ENCODE peak calls at places on chromosomes 16 and 17, in five cellular contexts. One of them, this sample, is unnamed.

GRCh38 chr17:77859411-77859810 is 99.1 kb upstream of the TNRC6C start:
- DNase-seq in ACHN: no peak
- DNase-seq in cardiac muscle cell: no peak
- DNase-seq in Daoy: no peak
- DNase-seq in ureter: no peak
- DNase-seq in this sample: no peak

GRCh38 chr16:27999687-28000086 is 63.8 kb downstream of the GSG1L start:
- DNase-seq in ACHN: no peak
- DNase-seq in cardiac muscle cell: no peak
- DNase-seq in Daoy: peak; percentile 10
- DNase-seq in ureter: no peak
- DNase-seq in this sample: no peak

GRCh38 chr16:3467920-3468319 is 24.4 kb downstream of the NAA60 start:
- DNase-seq in ACHN: peak; percentile 20
- DNase-seq in cardiac muscle cell: no peak
- DNase-seq in Daoy: no peak
- DNase-seq in ureter: no peak
- DNase-seq in this sample: peak; percentile 15

GRCh38 chr17:17896746-17897145 is 60.0 kb upstream of the SREBF1 start:
- DNase-seq in ACHN: no peak
- DNase-seq in cardiac muscle cell: no peak
- DNase-seq in Daoy: no peak
- DNase-seq in ureter: no peak
- DNase-seq in this sample: no peak

GRCh38 chr16:57637424-57637823 is 9.0 kb downstream of the ADGRG1 start:
- DNase-seq in ACHN: no peak
- DNase-seq in cardiac muscle cell: no peak
- DNase-seq in Daoy: no peak
- DNase-seq in ureter: no peak
- DNase-seq in this sample: no peak

GRCh38 chr17:34765291-34765690 is 185.9 kb downstream of the TMEM132E start:
- DNase-seq in ACHN: no peak
- DNase-seq in cardiac muscle cell: no peak
- DNase-seq in Daoy: no peak
- DNase-seq in ureter: no peak
- DNase-seq in this sample: no peak

GRCh38 chr17:75547091-75547490 is 21.6 kb downstream of the LLGL2 start:
- DNase-seq in ACHN: no peak
- DNase-seq in cardiac muscle cell: no peak
- DNase-seq in Daoy: no peak
- DNase-seq in ureter: no peak
- DNase-seq in this sample: no peak

GRCh38 chr16:23716484-23716883 is 3.5 kb upstream of the ERN2 start:
- DNase-seq in ACHN: no peak
- DNase-seq in cardiac muscle cell: no peak
- DNase-seq in Daoy: no peak
- DNase-seq in ureter: no peak
- DNase-seq in this sample: no peak

GRCh38 chr17:78962345-78962983 is 17.3 kb downstream of the LGALS3BP start:
- DNase-seq in ACHN: no peak
- DNase-seq in cardiac muscle cell: no peak
- DNase-seq in Daoy: peak; percentile 66
- DNase-seq in ureter: no peak
- DNase-seq in this sample: peak; percentile 68

GRCh38 chr17:37450090-37450489 is 39.6 kb upstream of the DUSP14 start:
- DNase-seq in ACHN: no peak
- DNase-seq in cardiac muscle cell: no peak
- DNase-seq in Daoy: no peak
- DNase-seq in ureter: peak; percentile 54
- DNase-seq in this sample: no peak

This sample was measured in HT-29.